ENCODE peak calls at places on chromosome 12, in four cellular contexts. One of them, this sample, is unnamed. For H3K4me1, the result is how much of the 10 kb centered on the place peaks cover.

GRCh38 chr12:118377891-118378470 is 1.6 kb downstream of the SUDS3 start:
- DNase-seq in endodermal cell: peak
- DNase-seq in CD8-positive, alpha-beta T cell: peak
- DNase-seq in mammary epithelial cell: peak
- DNase-seq in this sample: peak

GRCh38 chr12:12796928-12797788 is 11.7 kb downstream of the APOLD1 start:
- DNase-seq in mammary epithelial cell: no peak
- DNase-seq in CD8-positive, alpha-beta T cell: no peak
- DNase-seq in endodermal cell: no peak
- DNase-seq in this sample: no peak

GRCh38 chr12:8065991-8066594 is at the start of gene C3AR1:
- DNase-seq in endodermal cell: no peak
- DNase-seq in CD8-positive, alpha-beta T cell: no peak
- DNase-seq in mammary epithelial cell: peak
- DNase-seq in this sample: peak

GRCh38 chr12:27969901-27970390 is 2.6 kb downstream of the PTHLH start:
- DNase-seq in mammary epithelial cell: peak
- DNase-seq in endodermal cell: peak
- DNase-seq in CD8-positive, alpha-beta T cell: peak
- DNase-seq in this sample: peak

GRCh38 chr12:69351462-69352236 is 3.5 kb downstream of the LYZ start:
- DNase-seq in mammary epithelial cell: no peak
- DNase-seq in endodermal cell: no peak
- DNase-seq in CD8-positive, alpha-beta T cell: no peak
- DNase-seq in this sample: no peak

GRCh38 chr12:47729233-47729632 is 3.9 kb upstream of the ENDOU start:
- DNase-seq in endodermal cell: no peak
- DNase-seq in mammary epithelial cell: peak
- DNase-seq in CD8-positive, alpha-beta T cell: no peak
- DNase-seq in this sample: no peak

GRCh38 chr12:114439833-114440449 is 34.0 kb upstream of the TBX5 start:
- DNase-seq in mammary epithelial cell: no peak
- DNase-seq in endodermal cell: peak
- DNase-seq in CD8-positive, alpha-beta T cell: no peak
- DNase-seq in this sample: no peak

GRCh38 chr12:59834659-59835474 is 239.0 kb downstream of the SLC16A7 start:
- DNase-seq in endodermal cell: no peak
- DNase-seq in CD8-positive, alpha-beta T cell: no peak
- DNase-seq in mammary epithelial cell: no peak
- DNase-seq in this sample: no peak

GRCh38 chr12:78431931-78432330 is 432.6 kb upstream of the SYT1 start:
- DNase-seq in CD8-positive, alpha-beta T cell: no peak
- DNase-seq in mammary epithelial cell: no peak
- DNase-seq in endodermal cell: no peak
- DNase-seq in this sample: no peak

GRCh38 chr12:2858944-2859352 is 2.1 kb upstream of the TEX52 start:
- DNase-seq in mammary epithelial cell: no peak
- DNase-seq in CD8-positive, alpha-beta T cell: no peak
- DNase-seq in endodermal cell: no peak
- DNase-seq in this sample: no peak

GRCh38 chr12:113700943-113701342 is 229.3 kb upstream of the LHX5 start:
- DNase-seq in mammary epithelial cell: peak
- DNase-seq in endodermal cell: peak
- DNase-seq in CD8-positive, alpha-beta T cell: no peak
- DNase-seq in this sample: no peak

GRCh38 chr12:25723921-25724491 is 170.9 kb upstream of the LMNTD1 start:
- DNase-seq in mammary epithelial cell: peak
- DNase-seq in endodermal cell: no peak
- DNase-seq in CD8-positive, alpha-beta T cell: no peak
- DNase-seq in this sample: no peak

GRCh38 chr12:82942521-82942920 is 255.8 kb downstream of the TMTC2 start:
- DNase-seq in CD8-positive, alpha-beta T cell: no peak
- DNase-seq in mammary epithelial cell: no peak
- DNase-seq in endodermal cell: no peak
- DNase-seq in this sample: no peak

GRCh38 chr12:30796891-30797371 is 42.2 kb upstream of the CAPRIN2 start:
- DNase-seq in CD8-positive, alpha-beta T cell: no peak
- DNase-seq in endodermal cell: peak
- DNase-seq in mammary epithelial cell: peak
- DNase-seq in this sample: no peak

GRCh38 chr12:127431177-127431576 is 835.8 kb upstream of the TMEM132C start:
- DNase-seq in CD8-positive, alpha-beta T cell: no peak
- DNase-seq in endodermal cell: no peak
- DNase-seq in mammary epithelial cell: no peak
- DNase-seq in this sample: no peak

DNA sequence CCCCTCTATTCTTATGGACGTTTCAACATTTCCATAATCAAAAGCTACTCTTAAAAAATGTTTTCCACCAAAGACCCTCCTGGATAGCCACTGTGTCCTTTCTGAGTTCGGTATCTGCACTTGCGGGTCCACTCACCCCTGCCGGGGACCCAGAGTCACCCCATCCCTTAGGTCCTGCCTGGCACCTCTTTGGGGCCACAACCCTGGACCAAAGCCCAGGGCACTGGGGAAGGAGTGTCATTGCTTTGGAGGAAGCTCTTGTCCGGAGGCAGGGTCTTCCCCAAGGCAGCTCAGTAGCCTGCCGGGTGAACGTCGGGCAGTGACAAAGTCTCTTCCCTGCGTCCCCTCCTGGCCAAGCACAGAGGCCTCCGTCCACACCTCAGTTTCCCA is 129.6 kb downstream of the RFLNA start:
- DNase-seq in endodermal cell: no peak
- DNase-seq in mammary epithelial cell: no peak
- DNase-seq in CD8-positive, alpha-beta T cell: no peak
- DNase-seq in this sample: no peak
- H3K27ac ChIP-seq in endodermal cell: no peak
- H3K27ac ChIP-seq in mammary epithelial cell: no peak
- H3K27ac ChIP-seq in CD8-positive, alpha-beta T cell: no peak
- H3K27ac ChIP-seq in this sample: no peak

GRCh38 chr12:121866331-121866730 is 7.7 kb upstream of the HPD start:
- DNase-seq in CD8-positive, alpha-beta T cell: no peak
- DNase-seq in mammary epithelial cell: no peak
- DNase-seq in endodermal cell: no peak
- DNase-seq in this sample: no peak
- H3K4me3 ChIP-seq in CD8-positive, alpha-beta T cell: no peak
- H3K4me3 ChIP-seq in mammary epithelial cell: no peak
- H3K4me3 ChIP-seq in endodermal cell: no peak
- H3K4me3 ChIP-seq in this sample: no peak

DNA sequence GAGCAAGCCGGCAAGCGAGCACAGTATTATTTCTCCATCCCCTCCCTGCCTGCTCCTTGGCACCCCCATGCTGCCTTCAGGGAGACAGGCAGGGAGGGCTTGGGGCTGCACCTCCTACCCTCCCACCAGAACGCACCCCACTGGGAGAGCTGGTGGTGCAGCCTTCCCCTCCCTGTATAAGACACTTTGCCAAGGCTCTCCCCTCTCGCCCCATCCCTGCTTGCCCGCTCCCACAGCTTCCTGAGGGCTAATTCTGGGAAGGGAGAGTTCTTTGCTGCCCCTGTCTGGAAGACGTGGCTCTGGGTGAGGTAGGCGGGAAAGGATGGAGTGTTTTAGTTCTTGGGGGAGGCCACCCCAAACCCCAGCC is 3.9 kb upstream of the NXPH4 start:
- DNase-seq in endodermal cell: peak
- DNase-seq in mammary epithelial cell: no peak
- DNase-seq in CD8-positive, alpha-beta T cell: no peak
- DNase-seq in this sample: no peak
- H3K4me1 ChIP-seq in endodermal cell: under half
- H3K4me1 ChIP-seq in mammary epithelial cell: under half
- H3K4me1 ChIP-seq in CD8-positive, alpha-beta T cell: under half
- H3K4me1 ChIP-seq in this sample: under half

DNA sequence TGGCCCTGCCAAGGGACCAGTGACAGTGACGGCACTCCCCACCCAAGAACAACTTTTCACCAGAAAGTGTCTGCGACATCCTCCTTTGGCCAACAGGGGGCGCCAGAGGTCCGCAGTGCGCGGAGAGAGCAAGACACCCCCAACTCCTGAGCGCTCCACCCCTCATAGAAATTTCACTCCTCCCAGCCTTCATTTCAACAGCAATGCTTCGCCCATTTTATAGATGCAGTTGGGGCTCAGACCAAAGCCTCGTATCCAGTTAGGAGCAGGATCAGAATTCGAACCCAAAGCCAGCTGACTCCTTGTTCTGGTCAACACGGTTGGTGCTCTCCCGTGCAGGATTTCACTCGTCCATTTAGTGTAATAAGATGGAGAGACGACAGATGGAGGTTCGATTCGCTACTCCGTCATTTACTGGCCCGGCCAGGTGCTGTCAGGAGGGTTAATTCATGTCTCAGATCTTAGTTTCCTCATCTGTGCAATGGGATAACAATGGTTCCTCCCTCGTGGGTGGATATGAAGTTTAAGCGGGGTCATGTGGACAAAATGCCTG is 2.4 kb upstream of the POP5 start:
- DNase-seq in endodermal cell: peak
- DNase-seq in CD8-positive, alpha-beta T cell: peak
- DNase-seq in mammary epithelial cell: peak
- DNase-seq in this sample: peak
- H3K27ac ChIP-seq in endodermal cell: no peak
- H3K27ac ChIP-seq in CD8-positive, alpha-beta T cell: no peak
- H3K27ac ChIP-seq in mammary epithelial cell: no peak
- H3K27ac ChIP-seq in this sample: no peak

DNA sequence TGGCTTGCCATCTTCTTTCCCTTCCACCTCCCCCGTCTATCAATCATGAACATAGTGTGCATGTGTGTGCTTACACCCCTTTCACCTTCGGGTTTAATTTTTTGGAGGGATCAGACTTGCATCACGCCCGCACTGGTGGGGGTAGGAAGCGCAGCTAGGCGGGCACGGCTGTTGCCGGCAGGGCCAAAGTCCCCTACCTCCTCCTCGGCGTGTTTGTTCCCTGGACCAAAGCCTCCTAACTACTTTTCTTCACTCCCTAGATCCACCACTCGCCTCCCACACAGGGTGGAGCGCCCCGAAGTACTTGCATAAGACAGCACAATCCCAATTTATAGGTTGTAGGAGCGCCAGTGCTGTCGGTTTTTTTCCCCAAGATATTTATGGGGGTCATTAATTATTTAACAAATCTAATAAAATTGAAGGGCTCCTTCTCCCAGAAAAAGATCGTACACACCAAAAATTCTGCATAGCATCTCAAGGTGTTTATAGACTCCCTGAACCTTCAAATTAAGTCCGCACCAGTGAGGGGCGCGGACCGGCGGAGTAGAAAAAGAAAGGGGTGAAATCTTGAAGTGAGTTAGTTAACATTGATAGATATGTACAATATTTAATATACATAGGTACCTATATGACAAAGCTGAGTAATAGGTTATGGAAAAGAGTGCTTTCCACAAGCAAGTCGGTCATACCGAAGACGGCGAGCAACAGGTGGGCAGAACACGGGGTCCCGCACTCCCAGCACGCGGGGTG is 714 bp downstream of the PKP2 start:
- DNase-seq in endodermal cell: peak
- DNase-seq in mammary epithelial cell: peak
- DNase-seq in CD8-positive, alpha-beta T cell: no peak
- DNase-seq in this sample: no peak
- H3K4me3 ChIP-seq in endodermal cell: peak
- H3K4me3 ChIP-seq in mammary epithelial cell: peak
- H3K4me3 ChIP-seq in CD8-positive, alpha-beta T cell: peak
- H3K4me3 ChIP-seq in this sample: no peak

DNA sequence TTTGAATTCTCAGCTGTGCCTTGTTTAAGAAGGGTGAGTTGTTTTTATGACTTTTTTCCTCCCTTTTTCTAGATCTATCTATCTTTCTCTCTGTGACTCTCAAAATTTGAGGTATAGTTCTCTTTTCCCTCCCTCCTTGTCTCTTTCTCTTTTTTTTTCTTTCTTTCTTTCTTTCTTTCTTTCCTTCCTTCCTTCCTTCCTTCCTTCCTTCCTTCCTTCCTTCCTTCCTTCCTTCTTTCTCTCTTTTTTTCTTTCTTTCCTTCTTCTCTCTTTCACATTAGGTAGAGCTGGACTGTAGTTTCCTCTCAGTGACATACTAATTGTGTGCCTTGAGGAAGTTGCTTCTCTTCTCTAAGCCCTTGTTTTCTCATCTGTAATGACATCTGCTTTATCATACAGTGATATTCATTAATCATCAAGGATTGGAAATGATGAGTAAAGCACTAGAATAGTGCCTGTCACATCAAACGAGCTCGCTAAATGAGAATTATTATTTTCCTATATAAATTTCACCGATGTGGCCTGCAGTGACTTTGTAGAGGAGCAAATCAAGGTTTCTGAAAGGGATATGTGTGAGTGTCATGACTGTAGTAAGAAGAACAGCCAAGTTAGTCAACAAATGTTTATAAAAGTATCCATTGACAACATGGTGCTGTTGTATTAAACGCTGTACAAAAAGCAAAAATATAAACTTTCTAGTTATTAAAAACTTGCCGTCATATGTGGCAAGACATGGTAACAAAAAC is 78.9 kb upstream of the SLC38A2 start:
- DNase-seq in mammary epithelial cell: no peak
- DNase-seq in CD8-positive, alpha-beta T cell: no peak
- DNase-seq in endodermal cell: no peak
- DNase-seq in this sample: no peak
- H3K4me1 ChIP-seq in mammary epithelial cell: half or more
- H3K4me1 ChIP-seq in CD8-positive, alpha-beta T cell: under half
- H3K4me1 ChIP-seq in endodermal cell: under half
- H3K4me1 ChIP-seq in this sample: under half

DNA sequence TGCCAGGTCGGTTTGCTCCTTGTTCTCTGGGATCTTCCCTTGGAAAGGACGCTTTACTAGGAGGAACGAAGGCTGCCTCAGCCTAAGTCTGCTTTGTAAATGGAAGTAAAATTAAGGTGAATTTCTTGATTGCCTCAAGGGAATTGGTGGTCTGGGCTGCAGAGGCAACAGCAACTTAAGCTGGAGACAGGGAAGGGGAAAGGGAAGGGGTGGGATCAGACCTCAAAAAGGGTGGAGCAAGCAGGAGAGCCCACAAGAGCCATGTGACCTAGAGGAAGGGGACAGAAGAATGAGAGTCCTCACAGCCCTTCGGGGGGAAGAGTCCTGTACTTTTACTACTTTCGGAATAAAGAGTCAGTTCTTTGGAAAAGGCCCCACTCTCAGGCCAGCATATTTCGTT is 147.9 kb downstream of the PPM1H start:
- DNase-seq in endodermal cell: peak
- DNase-seq in mammary epithelial cell: no peak
- DNase-seq in CD8-positive, alpha-beta T cell: no peak
- DNase-seq in this sample: no peak
- H3K27ac ChIP-seq in endodermal cell: no peak
- H3K27ac ChIP-seq in mammary epithelial cell: no peak
- H3K27ac ChIP-seq in CD8-positive, alpha-beta T cell: no peak
- H3K27ac ChIP-seq in this sample: no peak

GRCh38 chr12:67827820-67828383 is 161.3 kb upstream of the IFNG-AS1 start:
- DNase-seq in endodermal cell: no peak
- DNase-seq in CD8-positive, alpha-beta T cell: no peak
- DNase-seq in mammary epithelial cell: peak
- DNase-seq in this sample: peak
- H3K4me3 ChIP-seq in endodermal cell: no peak
- H3K4me3 ChIP-seq in CD8-positive, alpha-beta T cell: no peak
- H3K4me3 ChIP-seq in mammary epithelial cell: peak
- H3K4me3 ChIP-seq in this sample: no peak

This sample was measured in naive thymus-derived CD4-positive, alpha-beta T cell.